ENCODE peak calls at places on chromosome 7, in six cellular contexts. U is fibroblast of mammary gland; B is IMR-90; E is activated B cell treated with CpG ODN at 0.5 μM for 24 hours; G is hepatocyte; Y is stimulated activated CD8-positive, alpha-beta memory T cell treated with anti-CD3 and anti-CD28 coated beads, Interleukin-2, amount 100 ng/mL, for 1 hour. L is an unnamed sample.

GRCh38 chr7:149860821-149861727 is 12.7 kb upstream of the ATP6V0E2 start:
- DNase-seq in U (no peak), G (no peak), B (no peak), Y (no peak), E (no peak), L (no peak)

GRCh38 chr7:27154901-27155815 is 1.3 kb downstream of the HOXA7 start:
- DNase-seq in Y (no peak), U (peak), G (no peak), B (no peak), E (no peak), L (peak)

GRCh38 chr7:36583318-36583717 is 141.0 kb downstream of the AOAH start:
- DNase-seq in Y (no peak), G (no peak), U (peak), E (no peak), B (peak), L (no peak)

GRCh38 chr7:8284606-8285005 is 22.6 kb upstream of the ICA1 start:
- DNase-seq in E (no peak), B (no peak), G (peak), Y (no peak), U (no peak), L (no peak)

GRCh38 chr7:138125119-138125518 is 48.9 kb downstream of the AKR1D1 start:
- DNase-seq in B (no peak), G (no peak), E (no peak), Y (no peak), U (no peak), L (no peak)

GRCh38 chr7:143850682-143851081 is 51.3 kb downstream of the TCAF1 start:
- DNase-seq in B (no peak), G (no peak), Y (no peak), E (no peak), U (no peak), L (no peak)

GRCh38 chr7:42945821-42946615 is 13.8 kb downstream of the MRPL32 start:
- DNase-seq in B (no peak), G (no peak), U (no peak), E (no peak), Y (no peak), L (no peak)

GRCh38 chr7:17123020-17123419 is 175.4 kb upstream of the AHR start:
- DNase-seq in Y (no peak), E (no peak), B (peak), U (peak), G (no peak), L (no peak)

GRCh38 chr7:2554654-2555053 is 670 bp downstream of the BRAT1 start:
- DNase-seq in G (no peak), Y (no peak), U (no peak), B (no peak), E (no peak), L (peak)

GRCh38 chr7:159197066-159197975 is 52.7 kb upstream of the VIPR2 start:
- DNase-seq in E (no peak), U (no peak), G (peak), Y (no peak), B (no peak), L (no peak)

GRCh38 chr7:106421181-106421762 is 136.5 kb upstream of the NAMPT start:
- DNase-seq in E (no peak), U (peak), Y (no peak), G (peak), B (peak), L (peak)

GRCh38 chr7:15685358-15686181 is 913 bp downstream of the MEOX2 start:
- DNase-seq in E (no peak), G (peak), Y (no peak), U (peak), B (peak), L (peak)

GRCh38 chr7:43953071-43953470 is 26.8 kb downstream of the UBE2D4 start:
- DNase-seq in U (no peak), Y (no peak), E (no peak), B (no peak), G (no peak), L (no peak)

GRCh38 chr7:46253500-46253899 is 332.4 kb upstream of the IGFBP3 start:
- DNase-seq in G (no peak), Y (no peak), B (no peak), E (no peak), U (no peak), L (no peak)

GRCh38 chr7:14321947-14322346 is 332.5 kb upstream of the ETV1 start:
- DNase-seq in B (no peak), Y (no peak), U (no peak), E (no peak), G (no peak), L (no peak)

GRCh38 chr7:48183965-48184364 is 12.7 kb downstream of the ABCA13 start:
- DNase-seq in E (no peak), G (no peak), B (no peak), Y (no peak), U (no peak), L (no peak)

GRCh38 chr7:1534330-1535099 is 4.0 kb downstream of the MAFK start:
- DNase-seq in E (no peak), U (no peak), Y (no peak), G (no peak), B (no peak), L (no peak)

GRCh38 chr7:30164567-30164966 is 29.8 kb downstream of the MTURN start:
- DNase-seq in G (peak), Y (no peak), U (peak), E (no peak), B (peak), L (no peak)

GRCh38 chr7:94301024-94301588 is 93.6 kb upstream of the COL1A2 start:
- DNase-seq in U (peak), E (no peak), Y (no peak), B (peak), G (peak), L (no peak)

GRCh38 chr7:149070372-149071140 is 20.0 kb downstream of the ZNF786 start:
- DNase-seq in E (no peak), U (no peak), B (no peak), G (no peak), Y (no peak), L (peak)